ENCODE peak calls at places on chromosomes 6 and 20, in ten cellular contexts. V is Peyer's patch; U is HFF-Myc; X is ureter; R is stromal cell of bone marrow; I is NCI-H1092; T is epithelial cell of esophagus; L is CD4-positive, CD25-positive, alpha-beta regulatory T cell; P is H7; D is GOT3. Y is an unnamed sample.

GRCh38 chr6:91299544-91300491 is 712.9 kb upstream of the MAP3K7 start:
- DNase-seq in D (no peak), P (peak; percentile 27), X (no peak), L (no peak), I (no peak), T (no peak), R (no peak), U (no peak), V (no peak), Y (no peak)

GRCh38 chr20:64041040-64041780 is 5.2 kb downstream of the C20orf204 start:
- DNase-seq in L (no peak), I (no peak), T (no peak), P (peak; percentile 69), D (no peak), X (no peak), U (no peak), V (no peak), R (no peak), Y (no peak)

GRCh38 chr20:35739294-35740163 is 2.5 kb downstream of the RBM39 start:
- DNase-seq in I (no peak), U (no peak), V (no peak), X (no peak), D (no peak), T (peak; percentile 62), P (no peak), L (peak; percentile 66), R (no peak), Y (no peak)

GRCh38 chr20:24934101-24934661 is 14.9 kb upstream of the CST7 start:
- DNase-seq in X (no peak), U (no peak), R (no peak), T (no peak), I (no peak), D (no peak), L (no peak), V (no peak), P (no peak), Y (no peak)

GRCh38 chr6:11198663-11199603 is 33.5 kb downstream of the NEDD9 start:
- DNase-seq in V (no peak), U (no peak), T (no peak), L (peak; percentile 86), D (no peak), P (no peak), R (no peak), I (no peak), X (no peak), Y (peak; percentile 22)

GRCh38 chr6:34723203-34723602 is 26.6 kb upstream of the ILRUN start:
- DNase-seq in T (peak; percentile 29), P (no peak), D (no peak), L (no peak), R (peak; percentile 8), V (no peak), I (no peak), X (no peak), U (no peak), Y (no peak)

GRCh38 chr6:106192824-106193223 is 106.7 kb downstream of the PRDM1 start:
- DNase-seq in L (no peak), I (no peak), D (no peak), R (no peak), U (peak; percentile 36), V (no peak), X (no peak), P (no peak), T (peak; percentile 67), Y (no peak)

GRCh38 chr6:1599469-1599868 is 10.2 kb upstream of the FOXC1 start:
- DNase-seq in U (no peak), L (no peak), V (no peak), T (no peak), P (no peak), R (no peak), X (no peak), I (no peak), D (no peak), Y (no peak)

GRCh38 chr20:59178983-59179595 is 15.5 kb downstream of the ZNF831 start:
- DNase-seq in V (no peak), T (no peak), L (no peak), R (no peak), X (no peak), U (no peak), P (no peak), I (no peak), D (no peak), Y (no peak)

GRCh38 chr6:842141-842540 is 149.2 kb upstream of the EXOC2 start:
- DNase-seq in X (no peak), I (no peak), R (no peak), U (no peak), T (no peak), P (no peak), L (no peak), V (no peak), D (no peak), Y (no peak)

GRCh38 chr20:4875578-4876067 is 125.7 kb downstream of the SLC23A2 start:
- DNase-seq in R (no peak), L (no peak), U (no peak), T (no peak), V (no peak), P (no peak), X (no peak), I (peak; percentile 97), D (no peak), Y (peak; percentile 93)

GRCh38 chr6:167956983-167957492 is 40.4 kb upstream of the KIF25 start:
- DNase-seq in U (no peak), T (peak; percentile 24), L (no peak), I (no peak), P (no peak), D (no peak), X (no peak), V (no peak), R (no peak), Y (no peak)

GRCh38 chr6:116524236-116524635 is 12.8 kb downstream of the CALHM5 start:
- DNase-seq in R (no peak), L (no peak), P (peak; percentile 5), V (no peak), I (no peak), T (no peak), X (no peak), U (no peak), D (no peak), Y (no peak)

GRCh38 chr6:106488494-106489369 is 128.2 kb downstream of the CRYBG1 start:
- DNase-seq in R (no peak), I (no peak), T (peak; percentile 29), V (no peak), P (no peak), D (no peak), L (no peak), X (no peak), U (no peak), Y (no peak)

GRCh38 chr20:38789503-38790209 is 15.8 kb upstream of the PPP1R16B start:
- DNase-seq in P (no peak), U (no peak), R (peak; percentile 13), D (no peak), L (no peak), I (no peak), X (no peak), T (peak; percentile 84), V (no peak), Y (no peak)

GRCh38 chr6:83311231-83311630 is 118.1 kb downstream of the RWDD2A start:
- DNase-seq in D (no peak), I (no peak), X (no peak), P (no peak), U (no peak), T (peak; percentile 6), R (no peak), L (no peak), V (no peak), Y (no peak)

GRCh38 chr20:38034961-38035360 is 1.4 kb downstream of the RPRD1B start:
- DNase-seq in T (peak; percentile 27), D (no peak), L (no peak), X (no peak), V (no peak), U (no peak), R (no peak), P (no peak), I (no peak), Y (no peak)

GRCh38 chr6:99993533-99994251 is at the start of gene MCHR2:
- DNase-seq in V (no peak), X (no peak), R (no peak), I (no peak), U (no peak), P (peak; percentile 72), L (no peak), D (no peak), T (peak; percentile 13), Y (no peak)

GRCh38 chr6:109612268-109612667 is 78.7 kb downstream of the AK9 start:
- DNase-seq in I (no peak), U (no peak), V (no peak), X (no peak), P (no peak), L (no peak), D (no peak), T (no peak), R (no peak), Y (peak; percentile 71)

GRCh38 chr6:117352466-117353081 is 73.2 kb downstream of the ROS1 start:
- DNase-seq in D (no peak), T (peak; percentile 55), U (no peak), L (peak; percentile 1), X (no peak), P (no peak), R (peak; percentile 2), V (no peak), I (no peak), Y (no peak)

GRCh38 chr20:62534526-62535221 is 58.9 kb upstream of the GATA5 start:
- DNase-seq in X (no peak), D (no peak), R (no peak), P (peak; percentile 68), I (no peak), V (no peak), U (no peak), L (no peak), T (no peak), Y (no peak)

GRCh38 chr20:63782051-63782471 is 42.5 kb downstream of the SLC2A4RG start:
- DNase-seq in L (peak; percentile 76), P (peak; percentile 63), V (peak; percentile 29), D (no peak), U (no peak), I (no peak), X (no peak), R (no peak), T (no peak), Y (no peak)

GRCh38 chr6:167711784-167712183 is 114.9 kb upstream of the AFDN start:
- DNase-seq in U (no peak), I (no peak), D (no peak), R (no peak), X (no peak), V (no peak), T (no peak), L (no peak), P (no peak), Y (no peak)

Y was measured in NCI-H2029.